ENCODE peak calls at places on chromosomes 3 and 15, in four cellular contexts. Y is HepG2, E is SK-N-SH, W is GM12878. H is an unnamed sample.

GRCh38 chr3:9168230-9168629 is 81.2 kb downstream of the SRGAP3 start:
- DNase-seq in W (peak; percentile 84), Y (no peak), E (no peak), H (no peak)

GRCh38 chr3:178971614-178972013 is 100.0 kb downstream of the ZMAT3 start:
- DNase-seq in E (no peak), W (no peak), Y (no peak), H (no peak)

GRCh38 chr3:52495777-52496602 is 852 bp downstream of the STAB1 start:
- DNase-seq in W (no peak), E (no peak), Y (peak; percentile 30), H (no peak)

GRCh38 chr3:123743121-123743520 is 141.0 kb downstream of the MYLK start:
- DNase-seq in Y (no peak), E (no peak), W (no peak), H (no peak)

GRCh38 chr15:65902373-65902772 is 33.1 kb downstream of the RAB11A start:
- DNase-seq in E (no peak), W (peak; percentile 57), Y (peak; percentile 23), H (peak; percentile 40)

GRCh38 chr15:38992541-38993334 is 428.1 kb upstream of the RASGRP1 start:
- DNase-seq in E (no peak), W (no peak), Y (no peak), H (no peak)

GRCh38 chr3:141237701-141238521 is 6.3 kb downstream of the PXYLP1 start:
- DNase-seq in E (no peak), W (no peak), Y (no peak), H (no peak)

GRCh38 chr15:92527197-92527596 is 128.4 kb downstream of the FAM174B start:
- DNase-seq in E (no peak), W (no peak), Y (no peak), H (no peak)

GRCh38 chr3:60674870-60675269 is 576.4 kb downstream of the FHIT start:
- DNase-seq in W (no peak), E (no peak), Y (no peak), H (no peak)

GRCh38 chr3:71728632-71729342 is 3.6 kb upstream of the EIF4E3 start:
- DNase-seq in W (no peak), Y (no peak), E (peak; percentile 58), H (peak; percentile 73)

GRCh38 chr3:9786825-9787654 is 5.2 kb downstream of the TADA3 start:
- DNase-seq in W (no peak), E (no peak), Y (no peak), H (no peak)

GRCh38 chr3:160106905-160107861 is 118.0 kb upstream of the C3orf80 start:
- DNase-seq in E (no peak), W (no peak), Y (peak; percentile 98), H (no peak)

GRCh38 chr3:152365766-152366593 is 97.3 kb downstream of the MBNL1 start:
- DNase-seq in Y (no peak), E (no peak), W (no peak), H (no peak)

DNA sequence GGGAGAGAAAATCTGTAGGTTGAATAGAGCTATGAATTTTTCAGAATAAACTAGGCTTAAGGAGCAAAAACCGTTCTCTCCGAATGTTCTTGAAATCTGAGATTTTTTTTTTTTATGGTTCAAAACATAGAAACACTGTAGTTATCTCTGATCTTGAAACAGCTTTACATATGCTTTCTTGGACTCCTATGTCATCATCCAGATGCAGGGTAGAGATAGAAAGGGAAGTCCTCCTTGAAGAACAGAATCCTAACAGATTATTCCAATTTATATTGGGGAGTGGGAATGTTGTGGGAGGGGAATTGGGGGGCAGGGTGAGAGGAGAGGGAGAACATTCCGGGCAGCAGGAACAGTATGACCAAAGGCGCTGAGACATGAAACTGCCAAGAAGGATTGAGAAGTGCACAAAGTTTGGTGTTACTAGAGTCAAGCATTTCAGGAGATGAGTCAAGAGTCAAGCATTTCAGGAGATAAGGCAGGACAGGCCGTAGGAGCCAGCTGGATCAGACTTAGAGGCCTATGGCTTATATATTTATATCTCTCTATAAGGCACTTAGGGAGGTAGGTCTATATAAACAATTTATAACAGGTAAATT is 21.9 kb upstream of the ST3GAL6 start:
- DNase-seq in Y (peak; percentile 27), W (no peak), E (no peak), H (no peak)
- TF ChIP-seq TCF12 in Y (no peak), W (no peak), E (no peak), H (no peak)

DNA sequence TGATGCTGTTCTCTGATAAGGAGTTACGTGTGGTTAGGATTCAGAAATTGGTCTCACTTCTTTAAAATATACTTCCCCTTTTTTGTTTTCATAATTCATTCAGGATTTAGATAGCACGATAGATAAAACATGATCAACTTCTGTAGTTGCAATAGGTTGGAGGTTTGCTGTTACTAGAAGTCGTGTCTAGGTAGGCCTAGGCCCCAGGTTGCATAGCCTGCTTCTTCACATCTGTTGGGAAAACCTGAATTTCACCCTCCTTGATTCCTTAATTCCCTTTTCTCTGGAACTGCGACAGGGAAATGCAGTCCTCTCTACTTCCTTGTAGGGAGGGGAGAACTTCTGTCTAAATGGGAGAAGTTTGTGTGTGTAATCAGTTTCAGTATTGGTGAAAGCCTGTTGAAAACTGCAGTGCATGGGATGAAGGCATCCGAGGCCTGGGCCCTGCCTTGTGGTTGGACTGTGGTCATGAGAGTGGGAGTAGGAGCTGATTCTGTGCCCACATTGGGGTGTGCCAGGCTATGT is 33.3 kb downstream of the GPR171 start:
- DNase-seq in W (no peak), E (no peak), Y (no peak), H (no peak)
- TF ChIP-seq TCF12 in W (no peak), E (no peak), Y (no peak), H (no peak)

GRCh38 chr15:57931570-57931969 is 133.9 kb downstream of the ALDH1A2 start:
- DNase-seq in E (no peak), Y (no peak), W (no peak), H (no peak)
- TF ChIP-seq TCF12 in E (no peak), Y (no peak), W (no peak), H (no peak)

GRCh38 chr3:63032876-63033275 is 157.7 kb upstream of the CADPS start:
- DNase-seq in W (no peak), Y (no peak), E (no peak), H (no peak)
- TF ChIP-seq TCF12 in W (no peak), Y (no peak), E (no peak), H (no peak)

GRCh38 chr15:43749690-43750345 is 3.6 kb downstream of the PDIA3 start:
- DNase-seq in W (peak; percentile 78), E (no peak), Y (no peak), H (no peak)
- TF ChIP-seq TCF12 in W (no peak), E (no peak), Y (no peak), H (no peak)

GRCh38 chr3:119794971-119795612 is 13.2 kb downstream of the NR1I2 start:
- DNase-seq in Y (peak; percentile 98), E (no peak), W (no peak), H (peak; percentile 73)
- TF ChIP-seq TCF12 in Y (no peak), E (no peak), W (no peak), H (no peak)

DNA sequence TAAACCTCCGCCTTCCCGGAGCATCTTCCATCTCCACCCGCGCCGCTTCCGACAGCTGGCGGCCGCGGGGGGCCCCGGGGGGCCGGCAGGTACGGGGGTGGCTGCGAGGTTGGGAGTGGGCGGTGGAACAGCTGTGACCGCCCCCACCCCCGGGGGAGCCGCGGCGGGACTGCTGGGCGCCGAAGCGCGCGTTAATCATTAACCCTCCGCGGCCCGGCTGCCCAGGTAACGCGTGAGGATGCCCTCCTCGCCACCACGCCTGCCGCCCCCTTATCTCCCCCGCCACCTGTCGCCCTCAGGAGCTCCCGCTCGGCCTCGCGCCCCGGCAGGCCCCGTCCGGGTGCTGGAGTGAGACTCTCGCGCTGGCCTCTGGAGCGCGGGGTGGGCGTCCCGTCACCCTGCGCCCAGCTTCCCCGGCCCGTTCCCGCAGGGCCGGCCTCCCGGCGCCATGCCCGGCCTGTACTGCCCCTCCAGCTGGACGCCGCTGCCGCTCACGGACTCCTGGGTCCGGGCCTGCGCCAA is 757 bp downstream of the VWA5B2 start:
- DNase-seq in E (peak; percentile 76), Y (peak; percentile 20), W (no peak), H (peak; percentile 58)
- TF ChIP-seq TCF12 in E (no peak), Y (no peak), W (no peak), H (no peak)

DNA sequence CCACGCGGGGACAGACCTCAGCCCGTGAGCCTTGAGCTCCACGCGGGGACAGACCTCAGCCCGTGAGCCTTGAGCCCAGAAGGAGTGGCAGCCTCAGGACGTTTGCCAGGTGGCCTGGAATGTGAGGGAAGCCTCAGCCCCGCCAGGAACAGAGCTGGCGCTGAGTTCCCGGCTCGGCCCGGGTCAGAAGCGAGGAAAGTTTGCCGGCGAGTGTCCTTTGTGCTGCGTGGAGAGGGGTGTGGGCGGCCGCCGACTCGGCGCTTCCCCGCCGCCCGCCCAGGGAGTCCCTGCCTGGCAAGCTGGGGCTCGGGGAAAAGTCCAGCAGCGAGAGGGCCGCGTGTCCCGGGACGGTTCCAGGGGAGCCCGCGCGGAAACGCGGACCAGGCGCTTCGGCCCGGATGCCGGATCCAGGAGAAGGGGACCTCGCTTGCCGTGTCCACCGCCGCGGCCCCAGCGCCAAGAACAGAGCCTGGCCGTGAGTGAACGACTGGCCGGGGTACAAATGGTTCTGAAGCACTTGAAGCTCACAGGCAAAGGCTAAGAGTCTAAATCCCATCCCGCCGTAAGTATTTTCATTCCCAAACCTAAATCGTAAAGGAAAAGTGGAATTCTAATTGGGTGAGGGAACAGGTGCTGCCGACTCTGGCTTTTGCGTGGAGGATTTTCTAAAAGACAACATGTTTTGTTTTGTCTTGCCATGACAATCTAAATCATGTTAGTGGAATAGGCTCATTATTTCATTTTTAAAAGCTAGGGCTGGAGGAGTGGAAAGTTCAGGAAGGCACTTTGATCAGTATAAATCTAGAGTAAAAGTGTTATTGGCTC is 1.7 kb downstream of the LRRN1 start:
- DNase-seq in Y (no peak), E (peak; percentile 61), W (no peak), H (peak; percentile 58)
- TF ChIP-seq TCF12 in Y (no peak), E (no peak), W (no peak), H (no peak)

GRCh38 chr15:79858469-79858868 is 38.3 kb downstream of the MTHFS start:
- DNase-seq in E (no peak), Y (no peak), W (no peak), H (no peak)
- TF ChIP-seq TCF12 in E (no peak), Y (no peak), W (no peak), H (no peak)

DNA sequence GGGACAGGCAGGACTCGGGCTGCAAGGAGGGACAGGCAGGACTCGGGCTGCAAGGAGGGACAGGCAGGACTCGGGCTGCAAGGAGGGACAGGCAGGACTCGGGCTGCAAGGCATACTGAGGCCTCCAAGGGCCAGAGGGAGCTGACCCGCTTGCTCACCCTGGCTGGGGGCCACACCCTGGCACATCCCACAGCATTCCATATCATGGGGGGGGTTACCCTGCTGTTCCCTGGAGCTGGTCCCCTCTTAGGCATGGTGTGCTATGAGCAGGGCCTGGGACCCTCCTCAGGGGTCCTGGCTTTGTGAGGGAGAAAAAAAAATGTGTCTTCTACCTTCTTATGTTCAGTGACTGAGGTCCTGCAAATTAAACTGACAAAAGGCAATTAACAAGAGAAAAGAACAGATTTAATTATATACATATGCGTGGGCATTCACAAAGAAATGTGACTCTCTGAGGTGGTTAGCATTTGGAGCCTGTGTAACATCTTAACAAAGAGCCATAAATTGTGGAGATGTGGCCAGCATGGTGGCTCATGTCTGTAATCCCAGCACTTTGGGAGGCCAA is 97.6 kb upstream of the ALDH1A3 start:
- DNase-seq in E (peak; percentile 61), W (no peak), Y (no peak), H (peak; percentile 17)
- TF ChIP-seq TCF12 in E (peak; percentile 15), W (no peak), Y (no peak), H (no peak)